ENCODE peak calls at places on chromosomes 1 and 21, in ten cellular contexts. Z is ovary, C is HepG2, V is esophagus muscularis mucosa, X is upper lobe of left lung, O is tibial nerve, A is A549, K is transverse colon, T is GM12878, I is stomach. Q is an unnamed sample.

GRCh38 chr21:28447453-28447852 is 545.2 kb downstream of the LTN1 start:
- DNase-seq in C (no peak), T (no peak), I (no peak), O (no peak), Z (no peak), X (no peak), V (no peak), A (no peak), K (no peak), Q (no peak)

GRCh38 chr1:87473203-87473661 is 144.6 kb downstream of the LMO4 start:
- DNase-seq in C (no peak), Z (no peak), O (no peak), X (no peak), I (no peak), T (no peak), K (no peak), A (no peak), V (no peak), Q (no peak)

GRCh38 chr1:115496904-115497527 is 144.8 kb upstream of the VANGL1 start:
- DNase-seq in V (peak; percentile 80), A (peak; percentile 14), K (no peak), O (no peak), C (no peak), X (no peak), T (no peak), Z (no peak), I (no peak), Q (no peak)

GRCh38 chr21:42527489-42528158 is 14.0 kb downstream of the SLC37A1 start:
- DNase-seq in Z (no peak), T (peak; percentile 80), C (no peak), K (no peak), I (no peak), O (no peak), V (no peak), A (no peak), X (no peak), Q (no peak)

GRCh38 chr1:150536836-150537731 is 12.1 kb upstream of the ADAMTSL4 start:
- DNase-seq in C (no peak), Z (no peak), T (no peak), A (no peak), X (no peak), O (no peak), I (no peak), V (no peak), K (no peak), Q (no peak)

GRCh38 chr1:115641762-115642167 is at the start of gene VANGL1:
- DNase-seq in Z (peak; percentile 73), V (peak; percentile 90), T (no peak), K (peak; percentile 73), A (peak; percentile 56), X (peak; percentile 47), C (peak; percentile 34), I (peak; percentile 81), O (no peak), Q (peak; percentile 81)

GRCh38 chr1:92483442-92484170 is 3.1 kb downstream of the GFI1 start:
- DNase-seq in O (no peak), C (no peak), A (no peak), V (no peak), Z (peak; percentile 14), K (peak; percentile 66), I (no peak), T (no peak), X (no peak), Q (no peak)

GRCh38 chr1:160127865-160128523 is 12.4 kb downstream of the ATP1A2 start:
- DNase-seq in I (no peak), O (no peak), T (no peak), V (no peak), X (no peak), K (no peak), C (peak; percentile 12), Z (no peak), A (peak; percentile 43), Q (no peak)

GRCh38 chr1:199422206-199422605 is 605.3 kb upstream of the NR5A2 start:
- DNase-seq in X (peak; percentile 21), Z (no peak), T (no peak), K (no peak), C (no peak), A (no peak), V (no peak), O (no peak), I (peak; percentile 28), Q (no peak)

GRCh38 chr1:233505130-233505529 is 108.8 kb upstream of the KCNK1 start:
- DNase-seq in K (no peak), T (no peak), X (no peak), C (no peak), A (no peak), V (no peak), I (no peak), Z (no peak), O (no peak), Q (no peak)

GRCh38 chr1:245332513-245332912 is 177.7 kb downstream of the KIF26B start:
- DNase-seq in T (no peak), K (no peak), C (no peak), Z (no peak), O (no peak), V (no peak), A (no peak), X (no peak), I (no peak), Q (no peak)

GRCh38 chr1:233662503-233663105 is 48.7 kb downstream of the KCNK1 start:
- DNase-seq in K (no peak), T (no peak), A (no peak), O (no peak), V (no peak), Z (no peak), I (no peak), C (no peak), X (no peak), Q (no peak)

GRCh38 chr1:7406641-7407546 is 364.2 kb upstream of the VAMP3 start:
- DNase-seq in K (no peak), V (peak; percentile 78), O (no peak), T (peak; percentile 56), I (peak; percentile 22), C (no peak), X (peak; percentile 15), Z (no peak), A (no peak), Q (peak; percentile 60)

GRCh38 chr1:97247196-97247595 is 525.6 kb downstream of the PTBP2 start:
- DNase-seq in K (no peak), T (no peak), O (no peak), X (no peak), V (no peak), A (no peak), Z (no peak), I (no peak), C (no peak), Q (no peak)

GRCh38 chr1:183043254-183043653 is 20.0 kb downstream of the LAMC1 start:
- DNase-seq in K (no peak), I (no peak), V (no peak), Z (no peak), T (no peak), C (no peak), O (no peak), X (no peak), A (no peak), Q (no peak)
- H3K4me1 ChIP-seq in K (peaks cover 73% of the 10 kb centered on the region), I (peaks cover 78% of the 10 kb centered on the region), V (peaks cover 98% of the 10 kb centered on the region), Z (peaks cover 10% of the 10 kb centered on the region), T (peaks cover 31% of the 10 kb centered on the region), C (peaks cover 70% of the 10 kb centered on the region), O (peaks cover 100% of the 10 kb centered on the region), X (peaks cover 13% of the 10 kb centered on the region), A (peaks cover 91% of the 10 kb centered on the region), Q (peaks cover 99% of the 10 kb centered on the region)

DNA sequence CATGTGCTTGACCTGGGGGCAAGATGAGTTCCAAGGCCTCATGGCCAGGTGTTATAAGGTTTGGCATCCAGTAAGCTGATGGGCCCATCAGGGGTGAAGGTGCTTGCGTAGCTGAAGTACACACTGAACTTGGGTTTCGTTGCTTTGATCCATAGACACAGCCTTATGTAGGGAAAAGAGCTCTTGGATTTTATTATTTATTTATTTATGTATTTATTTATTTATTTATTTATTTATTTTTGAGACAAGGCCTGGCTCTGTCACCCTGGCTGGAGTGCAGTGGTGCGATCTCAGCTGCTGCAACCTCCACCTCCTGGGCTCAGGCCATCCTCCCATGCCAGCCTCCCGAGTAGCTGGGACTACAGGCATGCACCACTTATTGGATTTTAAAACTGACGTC is 63.2 kb downstream of the FOXD2 start:
- DNase-seq in I (no peak), K (no peak), O (no peak), V (no peak), T (no peak), X (no peak), A (no peak), Z (no peak), C (no peak), Q (no peak)
- TF ChIP-seq EP300 in I (no peak), K (no peak), O (no peak), V (no peak), T (no peak), X (no peak), A (no peak), Z (no peak), C (no peak), Q (no peak)

DNA sequence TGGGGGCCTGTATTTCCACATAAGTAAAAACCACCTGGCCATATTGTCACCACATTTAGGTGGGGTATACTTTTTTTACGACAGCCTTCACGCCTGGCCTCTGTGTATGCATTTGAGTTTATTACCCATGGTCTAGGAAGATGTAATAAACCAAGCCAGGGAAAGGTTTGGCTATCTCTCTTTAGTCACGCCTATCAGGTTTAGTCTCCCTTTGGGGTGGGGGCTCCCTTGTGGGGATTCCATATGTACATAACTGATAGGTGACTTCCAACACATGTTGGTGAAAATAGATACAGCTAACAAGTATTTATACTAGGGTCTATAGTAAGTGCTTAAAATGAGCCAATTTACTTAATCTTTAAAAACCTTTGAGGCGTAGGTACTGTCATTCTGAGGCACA is 4.2 kb downstream of the YBX1 start:
- DNase-seq in K (no peak), I (no peak), Z (no peak), A (no peak), C (no peak), X (no peak), O (no peak), T (no peak), V (no peak), Q (no peak)
- H3K4me1 ChIP-seq in K (peaks cover 80% of the 10 kb centered on the region), I (peaks cover 83% of the 10 kb centered on the region), Z (peaks cover 19% of the 10 kb centered on the region), A (peaks cover 65% of the 10 kb centered on the region), C (peaks cover 74% of the 10 kb centered on the region), X (peaks cover 70% of the 10 kb centered on the region), O (peaks cover 80% of the 10 kb centered on the region), T (peaks cover 18% of the 10 kb centered on the region), V (peaks cover 82% of the 10 kb centered on the region), Q (no peaks in the 10 kb centered on the region)

GRCh38 chr21:39012314-39013230 is 170.7 kb downstream of the PSMG1 start:
- DNase-seq in V (no peak), I (no peak), Z (no peak), T (no peak), K (no peak), A (no peak), X (no peak), C (no peak), O (no peak), Q (no peak)

GRCh38 chr21:39011911-39012310 is 171.3 kb downstream of the PSMG1 start:
- DNase-seq in T (no peak), I (no peak), K (no peak), A (no peak), X (no peak), V (no peak), C (no peak), O (no peak), Z (no peak), Q (no peak)

GRCh38 chr21:39016740-39017315 is 166.4 kb downstream of the PSMG1 start:
- DNase-seq in K (peak; percentile 35), Z (no peak), I (no peak), C (no peak), X (peak; percentile 78), V (no peak), A (no peak), O (no peak), T (peak; percentile 23), Q (no peak)

GRCh38 chr21:39010629-39011404 is 172.4 kb downstream of the PSMG1 start:
- DNase-seq in X (peak; percentile 82), I (no peak), T (no peak), V (no peak), C (no peak), O (no peak), A (no peak), Z (no peak), K (no peak), Q (no peak)

GRCh38 chr21:39014751-39015150 is 168.5 kb downstream of the PSMG1 start:
- DNase-seq in Z (no peak), K (no peak), T (no peak), V (no peak), O (no peak), A (no peak), I (no peak), C (no peak), X (peak; percentile 35), Q (no peak)
- TF ChIP-seq EP300 in Z (no peak), K (no peak), T (no peak), V (no peak), O (no peak), A (no peak), I (no peak), C (no peak), X (no peak), Q (no peak)

Q was measured in sigmoid colon.